ENCODE peak calls at places on chromosomes 16 and 17, in four cellular contexts. One of them, this sample, is unnamed. For H3K4me1, the result is how much of the 10 kb centered on the place peaks cover.

GRCh38 chr17:78885956-78886355 is 17.0 kb downstream of the CEP295NL start:
- DNase-seq in A549: no peak
- DNase-seq in HCT116: peak
- DNase-seq in HepG2: no peak
- DNase-seq in this sample: no peak

GRCh38 chr16:79776243-79776884 is 175.8 kb upstream of the MAF start:
- DNase-seq in A549: no peak
- DNase-seq in HCT116: no peak
- DNase-seq in HepG2: no peak
- DNase-seq in this sample: no peak

GRCh38 chr16:11256657-11257130 is 690 bp upstream of the SOCS1 start:
- DNase-seq in A549: peak
- DNase-seq in HCT116: no peak
- DNase-seq in HepG2: no peak
- DNase-seq in this sample: no peak

GRCh38 chr17:32516450-32516849 is 29.7 kb downstream of the CDK5R1 start:
- DNase-seq in A549: no peak
- DNase-seq in HCT116: no peak
- DNase-seq in HepG2: no peak
- DNase-seq in this sample: no peak

GRCh38 chr17:1180958-1181768 is 1.4 kb upstream of the ABR start:
- DNase-seq in A549: no peak
- DNase-seq in HCT116: no peak
- DNase-seq in HepG2: no peak
- DNase-seq in this sample: no peak

GRCh38 chr16:75591001-75591852 is 25.0 kb downstream of the GABARAPL2 start:
- DNase-seq in A549: no peak
- DNase-seq in HCT116: no peak
- DNase-seq in HepG2: no peak
- DNase-seq in this sample: no peak

GRCh38 chr16:47037746-47038458 is 64.4 kb upstream of the DNAJA2 start:
- DNase-seq in A549: peak
- DNase-seq in HCT116: peak
- DNase-seq in HepG2: peak
- DNase-seq in this sample: peak

GRCh38 chr16:55638256-55638655 is 17.5 kb upstream of the SLC6A2 start:
- DNase-seq in A549: no peak
- DNase-seq in HCT116: no peak
- DNase-seq in HepG2: no peak
- DNase-seq in this sample: no peak

GRCh38 chr16:47320546-47321315 is 140.1 kb downstream of the ITFG1 start:
- DNase-seq in A549: no peak
- DNase-seq in HCT116: no peak
- DNase-seq in HepG2: no peak
- DNase-seq in this sample: no peak

GRCh38 chr16:86880316-86881117 is 302.2 kb downstream of the FOXL1 start:
- DNase-seq in A549: no peak
- DNase-seq in HCT116: no peak
- DNase-seq in HepG2: no peak
- DNase-seq in this sample: no peak

GRCh38 chr17:80673152-80673920 is 128.7 kb downstream of the RPTOR start:
- DNase-seq in A549: no peak
- DNase-seq in HCT116: no peak
- DNase-seq in HepG2: peak
- DNase-seq in this sample: no peak

GRCh38 chr16:8935989-8936388 is 27.7 kb downstream of the USP7 start:
- DNase-seq in A549: peak
- DNase-seq in HCT116: no peak
- DNase-seq in HepG2: peak
- DNase-seq in this sample: no peak

GRCh38 chr17:14744716-14745115 is 443.8 kb downstream of the HS3ST3B1 start:
- DNase-seq in A549: no peak
- DNase-seq in HCT116: no peak
- DNase-seq in HepG2: no peak
- DNase-seq in this sample: no peak

GRCh38 chr17:65952586-65952985 is 239.3 kb downstream of the CEP112 start:
- DNase-seq in A549: no peak
- DNase-seq in HCT116: no peak
- DNase-seq in HepG2: no peak
- DNase-seq in this sample: no peak

GRCh38 chr16:66512589-66513404 is 37.1 kb downstream of the TK2 start:
- DNase-seq in A549: peak
- DNase-seq in HCT116: no peak
- DNase-seq in HepG2: peak
- DNase-seq in this sample: no peak

GRCh38 chr17:6830383-6830986 is 1.0 kb downstream of the TEKT1 start:
- DNase-seq in A549: no peak
- DNase-seq in HCT116: no peak
- DNase-seq in HepG2: no peak
- DNase-seq in this sample: no peak

GRCh38 chr16:6726621-6727020 is 606.0 kb upstream of the RBFOX1 start:
- DNase-seq in A549: no peak
- DNase-seq in HCT116: no peak
- DNase-seq in HepG2: no peak
- DNase-seq in this sample: no peak

GRCh38 chr16:57797526-57798266 is 4.6 kb downstream of the KIFC3 start:
- DNase-seq in A549: peak
- DNase-seq in HCT116: no peak
- DNase-seq in HepG2: peak
- DNase-seq in this sample: no peak

GRCh38 chr17:49074851-49075540 is 57.6 kb upstream of the B4GALNT2 start:
- DNase-seq in A549: no peak
- DNase-seq in HCT116: no peak
- DNase-seq in HepG2: no peak
- DNase-seq in this sample: no peak

GRCh38 chr17:60167095-60167741 is 17.4 kb downstream of the CA4 start:
- DNase-seq in A549: no peak
- DNase-seq in HCT116: no peak
- DNase-seq in HepG2: no peak
- DNase-seq in this sample: no peak

GRCh38 chr16:78567713-78568112 is 468.3 kb downstream of the WWOX start:
- DNase-seq in A549: no peak
- DNase-seq in HCT116: no peak
- DNase-seq in HepG2: no peak
- DNase-seq in this sample: no peak

GRCh38 chr16:30914849-30915248 is 8.5 kb upstream of the FBXL19 start:
- DNase-seq in A549: no peak
- DNase-seq in HCT116: no peak
- DNase-seq in HepG2: no peak
- DNase-seq in this sample: no peak
- H3K4me1 ChIP-seq in A549: under half
- H3K4me1 ChIP-seq in HCT116: under half
- H3K4me1 ChIP-seq in HepG2: under half
- H3K4me1 ChIP-seq in this sample: under half

DNA sequence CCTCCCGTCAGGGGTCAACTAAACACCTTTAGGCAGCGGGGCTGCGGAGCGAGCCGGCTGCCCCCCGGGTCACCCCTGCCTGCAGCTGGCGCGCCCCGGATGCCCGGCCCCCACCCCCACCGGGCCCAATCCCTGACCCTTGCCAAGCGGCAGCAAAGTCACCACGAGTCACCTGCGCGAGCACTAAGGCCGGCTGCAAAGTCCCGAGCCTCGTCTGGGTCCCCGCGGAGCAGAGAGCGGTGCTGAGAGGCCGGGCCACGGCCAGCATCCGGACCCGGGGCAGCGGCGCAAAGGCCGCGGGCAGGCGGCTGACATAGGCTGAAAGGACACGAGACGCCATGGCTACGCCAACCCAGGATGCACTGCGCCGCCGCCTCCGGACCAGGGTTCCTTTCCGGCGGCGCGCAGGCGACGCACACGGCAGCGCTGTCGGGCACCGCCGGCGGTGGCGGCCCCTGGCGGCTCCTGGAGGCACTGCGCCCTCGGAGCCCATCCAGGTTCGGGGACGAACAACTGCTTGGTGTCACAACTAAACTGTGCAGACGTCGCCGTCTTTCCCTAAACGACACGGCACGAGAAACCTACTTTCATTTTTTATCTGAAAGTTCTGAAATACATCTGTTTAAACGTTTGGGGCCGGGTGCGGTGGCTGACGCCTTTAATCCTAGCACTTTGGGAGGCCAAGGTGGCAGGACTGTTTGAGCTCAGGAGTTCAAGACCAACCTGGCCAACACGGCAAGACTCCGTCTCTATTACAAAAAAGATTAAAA is at the start of gene NDUFAB1:
- DNase-seq in A549: peak
- DNase-seq in HCT116: peak
- DNase-seq in HepG2: peak
- DNase-seq in this sample: peak
- TF ChIP-seq REST in A549: no peak
- TF ChIP-seq REST in HCT116: no peak
- TF ChIP-seq REST in HepG2: no peak
- TF ChIP-seq REST in this sample: no peak

DNA sequence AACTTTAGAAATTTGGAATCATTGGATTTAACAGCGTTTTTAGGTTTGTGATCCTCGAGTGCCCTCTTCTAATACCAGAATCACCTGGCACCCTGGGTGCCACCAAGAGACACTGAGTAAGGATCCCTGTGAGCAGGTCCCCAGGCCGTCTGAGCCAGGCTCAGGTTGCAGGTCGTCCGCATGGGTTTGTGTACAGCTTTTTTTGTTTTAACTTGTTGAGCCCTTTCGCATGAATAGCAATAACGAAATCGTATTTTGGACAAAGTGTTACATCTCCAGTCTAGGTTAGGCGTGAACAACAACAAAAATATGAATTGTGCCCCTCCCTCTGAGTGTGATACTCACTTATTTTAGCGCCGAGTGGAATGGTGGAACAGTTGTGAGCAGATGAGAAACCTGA is 10.9 kb downstream of the USP10 start:
- DNase-seq in A549: no peak
- DNase-seq in HCT116: no peak
- DNase-seq in HepG2: no peak
- DNase-seq in this sample: no peak
- H3K4me1 ChIP-seq in A549: under half
- H3K4me1 ChIP-seq in HCT116: under half
- H3K4me1 ChIP-seq in HepG2: half or more
- H3K4me1 ChIP-seq in this sample: under half

GRCh38 chr16:85566502-85567100 is 46.5 kb upstream of the GSE1 start:
- DNase-seq in A549: no peak
- DNase-seq in HCT116: no peak
- DNase-seq in HepG2: no peak
- DNase-seq in this sample: no peak

GRCh38 chr16:85565796-85566501 is 47.2 kb upstream of the GSE1 start:
- DNase-seq in A549: no peak
- DNase-seq in HCT116: no peak
- DNase-seq in HepG2: no peak
- DNase-seq in this sample: no peak

GRCh38 chr16:85568519-85568918 is 44.6 kb upstream of the GSE1 start:
- DNase-seq in A549: no peak
- DNase-seq in HCT116: no peak
- DNase-seq in HepG2: no peak
- DNase-seq in this sample: no peak

GRCh38 chr16:85569039-85569614 is 44.0 kb upstream of the GSE1 start:
- DNase-seq in A549: no peak
- DNase-seq in HCT116: no peak
- DNase-seq in HepG2: no peak
- DNase-seq in this sample: no peak

GRCh38 chr16:85567101-85567866 is 45.8 kb upstream of the GSE1 start:
- DNase-seq in A549: no peak
- DNase-seq in HCT116: no peak
- DNase-seq in HepG2: no peak
- DNase-seq in this sample: no peak
- TF ChIP-seq REST in A549: no peak
- TF ChIP-seq REST in HCT116: no peak
- TF ChIP-seq REST in HepG2: no peak
- TF ChIP-seq REST in this sample: no peak

GRCh38 chr16:70703835-70704381 is 18.1 kb upstream of the MTSS2 start:
- DNase-seq in A549: no peak
- DNase-seq in HCT116: no peak
- DNase-seq in HepG2: no peak
- DNase-seq in this sample: no peak

GRCh38 chr16:70702624-70703023 is 16.8 kb upstream of the MTSS2 start:
- DNase-seq in A549: no peak
- DNase-seq in HCT116: no peak
- DNase-seq in HepG2: no peak
- DNase-seq in this sample: no peak

GRCh38 chr16:70703041-70703834 is 17.4 kb upstream of the MTSS2 start:
- DNase-seq in A549: no peak
- DNase-seq in HCT116: no peak
- DNase-seq in HepG2: peak
- DNase-seq in this sample: no peak

GRCh38 chr16:70705056-70705455 is 19.2 kb upstream of the MTSS2 start:
- DNase-seq in A549: no peak
- DNase-seq in HCT116: no peak
- DNase-seq in HepG2: no peak
- DNase-seq in this sample: no peak

DNA sequence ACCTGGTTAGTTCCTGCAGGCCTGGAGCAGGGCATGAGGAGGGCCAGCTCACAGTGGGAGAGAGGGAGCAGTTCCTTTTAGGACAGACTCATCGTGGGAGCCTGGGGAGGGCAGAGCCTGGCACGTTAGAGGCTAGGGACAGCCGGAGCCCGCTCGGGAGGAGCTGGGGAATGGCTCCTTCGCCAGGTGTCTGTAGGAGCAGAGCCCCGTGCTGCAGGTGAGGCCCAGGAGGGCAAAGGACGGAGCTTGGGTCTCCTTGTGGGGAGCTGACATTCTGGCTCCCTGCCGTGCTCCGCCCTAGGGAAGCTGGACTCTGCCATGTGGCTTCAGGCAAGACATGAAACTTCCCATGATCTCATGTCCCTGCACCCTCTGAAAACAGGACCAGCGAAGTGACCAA is 18.7 kb upstream of the MTSS2 start:
- DNase-seq in A549: no peak
- DNase-seq in HCT116: no peak
- DNase-seq in HepG2: no peak
- DNase-seq in this sample: no peak
- H3K4me1 ChIP-seq in A549: half or more
- H3K4me1 ChIP-seq in HCT116: under half
- H3K4me1 ChIP-seq in HepG2: half or more
- H3K4me1 ChIP-seq in this sample: under half

DNA sequence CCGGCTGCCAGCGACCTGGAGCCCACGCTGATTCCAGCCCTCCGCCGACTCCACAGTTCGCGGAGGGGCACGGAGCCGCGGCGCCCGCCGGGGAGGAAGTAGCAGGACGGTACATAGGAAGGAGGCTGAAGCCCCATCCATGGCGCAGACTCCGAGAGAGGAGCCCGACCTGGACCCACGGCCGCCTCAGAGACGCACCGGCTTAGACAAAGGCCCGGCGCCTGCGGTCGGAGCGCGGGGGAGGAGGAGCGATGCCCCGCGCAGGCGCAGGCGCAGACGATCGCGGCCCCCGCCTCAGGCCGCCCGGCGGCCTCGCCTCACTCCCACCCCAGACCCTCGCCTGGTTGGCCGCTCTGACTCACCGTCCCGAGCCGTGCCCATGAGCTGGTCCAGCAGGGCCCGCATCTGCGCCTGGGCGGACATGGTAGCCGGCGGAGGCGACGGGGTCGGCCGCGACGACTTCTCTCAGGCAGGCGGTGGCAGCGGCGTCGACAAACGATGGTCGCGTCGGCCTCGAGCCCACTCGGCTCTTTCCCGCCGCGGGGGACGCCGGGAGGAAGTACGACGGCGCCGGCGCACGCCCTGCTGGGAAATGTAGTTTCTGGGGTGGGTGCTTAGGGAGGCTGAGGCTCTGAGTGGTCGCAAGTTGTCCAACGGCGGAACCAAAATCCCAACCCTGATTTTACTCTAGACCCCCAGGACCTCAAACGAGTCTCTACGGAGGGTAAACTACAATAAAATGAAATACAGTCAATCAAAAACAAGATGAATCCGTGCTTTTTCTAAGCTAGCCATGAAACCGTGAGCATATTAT is at the start of gene LUC7L:
- DNase-seq in A549: peak
- DNase-seq in HCT116: peak
- DNase-seq in HepG2: peak
- DNase-seq in this sample: peak
- TF ChIP-seq REST in A549: no peak
- TF ChIP-seq REST in HCT116: no peak
- TF ChIP-seq REST in HepG2: no peak
- TF ChIP-seq REST in this sample: no peak